ENCODE peak calls at places on chromosomes 13 and 19, in five cellular contexts. F is CD4-positive, alpha-beta T cell; P is CD4-positive, CD25-positive, alpha-beta regulatory T cell; Z is neuronal stem cell; H is OCI-LY7. I is an unnamed sample.

GRCh38 chr13:77523834-77524728 is 11.4 kb upstream of the SCEL start:
- DNase-seq in F (no peak), Z (no peak), P (no peak), H (no peak), I (no peak)

GRCh38 chr19:31639306-31639705 is 290.1 kb upstream of the TSHZ3 start:
- DNase-seq in P (no peak), Z (no peak), H (no peak), F (no peak), I (peak)

GRCh38 chr19:49347835-49348234 is 12.6 kb downstream of the CD37 start:
- DNase-seq in H (peak), Z (no peak), F (no peak), P (no peak), I (peak)

GRCh38 chr19:46617566-46618079 is 7.3 kb downstream of the PTGIR start:
- DNase-seq in Z (no peak), F (no peak), P (no peak), H (no peak), I (no peak)

GRCh38 chr19:27733551-27734266 is 1479.2 kb downstream of the UQCRFS1 start:
- DNase-seq in H (no peak), P (no peak), Z (no peak), F (no peak), I (no peak)

GRCh38 chr19:51468545-51468920 is 9.8 kb upstream of the CEACAM18 start:
- DNase-seq in Z (no peak), P (no peak), F (no peak), H (no peak), I (no peak)

GRCh38 chr19:3608079-3608641 is 1.5 kb upstream of the TBXA2R start:
- DNase-seq in Z (no peak), F (no peak), P (no peak), H (no peak), I (no peak)

GRCh38 chr19:45187421-45188100 is 9.0 kb downstream of the BLOC1S3 start:
- DNase-seq in Z (no peak), F (no peak), H (peak), P (peak), I (peak)

GRCh38 chr13:52695856-52696255 is 43.2 kb downstream of the SUGT1 start:
- DNase-seq in H (no peak), Z (no peak), P (no peak), F (no peak), I (no peak)

GRCh38 chr19:39709026-39709872 is 5.0 kb downstream of the LGALS14 start:
- DNase-seq in H (no peak), P (no peak), Z (no peak), F (no peak), I (no peak)

GRCh38 chr13:107421028-107421427 is 794.3 kb downstream of the LIG4 start:
- DNase-seq in F (no peak), H (no peak), Z (no peak), P (no peak), I (peak)

GRCh38 chr19:6674868-6675305 is 4.9 kb upstream of the TNFSF14 start:
- DNase-seq in H (peak), Z (peak), F (peak), P (peak), I (peak)

GRCh38 chr19:35306473-35307246 is 14.7 kb downstream of the MAG start:
- DNase-seq in H (peak), P (no peak), F (no peak), Z (no peak), I (no peak)
- H3K27ac ChIP-seq in H (peak), P (no peak), F (no peak), Z (no peak), I (no peak)

GRCh38 chr13:93751117-93751516 is 524.5 kb downstream of the GPC6 start:
- DNase-seq in P (no peak), F (no peak), Z (no peak), H (no peak), I (no peak)
- H3K27ac ChIP-seq in P (no peak), F (no peak), Z (no peak), H (no peak), I (no peak)

GRCh38 chr19:10764340-10764894 is 46.5 kb downstream of the DNM2 start:
- DNase-seq in F (no peak), P (no peak), Z (no peak), H (no peak), I (no peak)

GRCh38 chr19:10763828-10764339 is 46.0 kb downstream of the DNM2 start:
- DNase-seq in P (no peak), F (no peak), Z (no peak), H (no peak), I (no peak)

GRCh38 chr19:10762656-10763055 is 44.8 kb downstream of the DNM2 start:
- DNase-seq in F (peak), H (no peak), P (no peak), Z (no peak), I (no peak)

GRCh38 chr19:10761443-10762242 is 43.8 kb downstream of the DNM2 start:
- DNase-seq in H (no peak), P (no peak), Z (no peak), F (no peak), I (no peak)

GRCh38 chr19:10763399-10763798 is 45.5 kb downstream of the DNM2 start:
- DNase-seq in P (no peak), Z (no peak), H (no peak), F (no peak), I (no peak)
- H3K27ac ChIP-seq in P (peak), Z (no peak), H (no peak), F (peak), I (no peak)

GRCh38 chr13:110233682-110234280 is 73.2 kb downstream of the COL4A1 start:
- DNase-seq in H (no peak), P (no peak), F (no peak), Z (no peak), I (no peak)
- H3K27ac ChIP-seq in H (no peak), P (no peak), F (no peak), Z (no peak), I (no peak)

GRCh38 chr13:40351537-40352384 is 314.7 kb downstream of the FOXO1 start:
- DNase-seq in P (no peak), F (no peak), H (no peak), Z (no peak), I (no peak)
- H3K27ac ChIP-seq in P (no peak), F (no peak), H (no peak), Z (no peak), I (no peak)

DNA sequence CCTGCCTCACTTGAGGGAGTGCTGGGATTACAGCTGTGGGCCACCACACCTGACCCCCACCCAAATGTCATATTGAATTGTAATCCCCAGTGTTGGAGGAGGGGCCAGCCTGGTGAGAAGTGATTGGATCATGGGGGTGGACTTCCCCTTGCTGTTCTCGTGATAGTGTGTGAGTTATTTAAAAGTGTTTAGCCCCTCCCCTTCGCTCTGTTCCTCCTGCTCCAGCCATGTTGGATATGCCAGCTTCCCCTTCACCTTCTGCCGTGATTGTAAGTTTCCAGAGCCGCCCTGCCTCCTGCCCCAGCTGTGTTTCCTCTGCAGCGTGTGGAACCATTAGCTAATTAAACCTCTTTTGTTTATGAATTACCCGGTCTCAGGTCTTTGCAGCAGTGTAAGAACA is 13.7 kb downstream of the CHAMP1 start:
- DNase-seq in P (no peak), Z (no peak), H (no peak), F (no peak), I (no peak)
- H3K27ac ChIP-seq in P (no peak), Z (no peak), H (no peak), F (no peak), I (no peak)

DNA sequence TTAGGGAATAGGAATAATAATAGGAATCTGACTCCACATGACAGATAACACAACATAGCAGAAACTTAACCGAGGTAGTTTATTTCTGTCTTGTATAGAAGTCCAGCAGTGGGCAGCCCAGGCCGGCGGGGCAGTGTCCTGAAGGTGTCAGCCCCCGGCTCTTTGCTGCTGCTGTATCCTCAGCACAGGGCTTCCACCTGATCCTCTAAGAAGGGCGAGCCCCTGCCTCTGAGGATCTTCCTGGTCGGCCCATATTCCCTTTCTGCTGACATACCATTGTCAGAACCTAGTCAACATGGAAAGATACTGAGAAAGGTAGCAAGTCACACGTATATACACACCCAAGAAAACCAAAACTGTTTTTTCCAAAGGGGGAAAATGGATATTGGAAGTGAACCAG is 56.2 kb upstream of the GPR183 start:
- DNase-seq in H (no peak), P (no peak), F (no peak), Z (no peak), I (no peak)
- H3K27ac ChIP-seq in H (no peak), P (peak), F (peak), Z (no peak), I (no peak)

DNA sequence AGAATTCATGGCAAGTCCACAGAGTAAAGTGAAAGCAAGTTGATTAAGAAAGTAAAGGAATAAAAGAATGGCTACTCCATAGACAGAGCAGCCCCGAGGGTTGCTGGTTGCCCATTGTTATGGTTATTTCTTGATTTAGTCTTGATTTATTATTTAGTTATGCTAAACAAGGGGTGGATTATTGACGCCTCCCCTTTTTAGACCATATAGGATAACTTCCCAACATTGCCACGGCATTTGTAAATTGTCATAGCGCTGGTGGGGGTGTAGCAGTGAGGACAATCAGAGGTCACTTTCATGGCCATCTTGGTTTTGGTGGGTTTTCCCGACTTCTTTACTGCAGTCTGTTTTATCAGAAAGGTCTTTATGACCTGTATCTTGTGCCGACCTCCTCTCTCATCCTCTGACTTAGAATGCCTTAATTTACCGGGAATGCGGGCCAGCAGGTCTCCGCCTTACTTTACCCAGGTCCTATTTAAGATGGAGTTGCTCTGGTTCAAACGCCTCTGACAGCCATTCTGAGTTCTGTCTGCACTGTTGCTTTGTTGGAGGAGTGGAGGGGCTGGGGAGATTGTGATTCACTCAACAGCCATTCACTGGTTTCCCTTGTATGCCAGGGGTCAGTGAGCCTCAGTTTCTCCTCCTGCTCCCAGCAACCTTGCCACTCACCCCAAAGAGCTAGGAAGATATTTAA is 27.6 kb downstream of the HPN start:
- DNase-seq in P (no peak), Z (no peak), F (no peak), H (no peak), I (no peak)
- H3K27ac ChIP-seq in P (no peak), Z (no peak), F (no peak), H (peak), I (peak)

I was measured in cardiac muscle cell.